ENCODE peak calls at places on chromosomes 11 and 22, in seven cellular contexts. P is AG08395, Q is HCT116, S is kidney epithelial cell, Y is hippocampal formation, A is cardiac muscle cell, K is kidney tubule cell. V is an unnamed sample.

GRCh38 chr11:93844568-93844967 is 5.8 kb downstream of the VSTM5 start:
- DNase-seq in K (no peak), A (no peak), Y (no peak), P (no peak), S (no peak), Q (no peak), V (peak; percentile 18)

GRCh38 chr22:42270178-42270511 is 308 bp downstream of the TCF20 start:
- DNase-seq in K (no peak), S (no peak), Q (peak; percentile 2), P (no peak), Y (no peak), A (no peak), V (no peak)

GRCh38 chr11:83549984-83550667 is 264.0 kb upstream of the CCDC90B start:
- DNase-seq in P (no peak), S (no peak), K (no peak), A (no peak), Y (no peak), Q (no peak), V (no peak)

GRCh38 chr11:18310800-18311340 is 11.1 kb downstream of the HPS5 start:
- DNase-seq in K (no peak), S (no peak), Q (no peak), A (no peak), Y (no peak), P (no peak), V (peak; percentile 32)

GRCh38 chr11:118917488-118918127 is 8.1 kb downstream of the BCL9L start:
- DNase-seq in Q (no peak), P (peak; percentile 67), Y (no peak), A (no peak), S (no peak), K (peak; percentile 78), V (no peak)

GRCh38 chr11:94809251-94809650 is 41.1 kb downstream of the AMOTL1 start:
- DNase-seq in P (peak; percentile 43), Q (no peak), S (no peak), K (peak; percentile 40), Y (no peak), A (no peak), V (no peak)

GRCh38 chr22:49382451-49382735 is 445.3 kb downstream of the BRD1 start:
- DNase-seq in Q (no peak), S (no peak), P (no peak), A (no peak), Y (no peak), K (no peak), V (no peak)

GRCh38 chr22:31347251-31348008 is 1.3 kb upstream of the PATZ1 start:
- DNase-seq in Q (peak; percentile 50), K (peak; percentile 84), A (peak; percentile 84), P (peak; percentile 48), S (no peak), Y (peak; percentile 68), V (peak; percentile 78)

GRCh38 chr22:31250740-31251330 is 38.7 kb downstream of the LIMK2 start:
- DNase-seq in P (no peak), K (peak; percentile 33), Q (no peak), S (no peak), A (no peak), Y (no peak), V (no peak)

GRCh38 chr11:46738887-46739286 is 19.9 kb downstream of the F2 start:
- DNase-seq in P (no peak), K (no peak), Y (no peak), A (no peak), S (no peak), Q (no peak), V (no peak)

GRCh38 chr11:66292543-66293332 is 1.0 kb downstream of the TMEM151A start:
- DNase-seq in Y (no peak), P (no peak), Q (no peak), S (no peak), A (no peak), K (no peak), V (no peak)

GRCh38 chr11:82796970-82797594 is 63.4 kb upstream of the FAM181B start:
- DNase-seq in A (peak; percentile 27), K (peak; percentile 3), S (no peak), P (no peak), Q (no peak), Y (peak; percentile 31), V (no peak)

GRCh38 chr11:75757651-75758050 is 10.9 kb upstream of the DGAT2 start:
- DNase-seq in K (no peak), A (no peak), P (no peak), S (no peak), Q (no peak), Y (no peak), V (no peak)

GRCh38 chr11:77054018-77054417 is 12.8 kb upstream of the CAPN5 start:
- DNase-seq in S (no peak), A (no peak), P (no peak), K (no peak), Q (no peak), Y (no peak), V (no peak)

GRCh38 chr11:12249590-12250260 is 127.6 kb upstream of the PARVA start:
- DNase-seq in P (no peak), Y (no peak), Q (no peak), S (no peak), K (no peak), A (no peak), V (peak; percentile 69)

GRCh38 chr11:9301720-9302119 is 12.7 kb downstream of the TMEM41B start:
- DNase-seq in K (no peak), Y (no peak), P (no peak), Q (no peak), A (no peak), S (no peak), V (no peak)

GRCh38 chr11:102986815-102987214 is 31.3 kb upstream of the MMP13 start:
- DNase-seq in K (peak; percentile 87), S (peak; percentile 58), Q (no peak), Y (no peak), A (no peak), P (peak; percentile 3), V (no peak)

V was measured in SJCRH30.